ENCODE peak calls at places on chromosomes 16 and 17, in eight cellular contexts. One of them, this sample, is unnamed.

GRCh38 chr16:50368410-50369132 is at the start of gene BRD7:
- DNase-seq in GM13976: peak
- DNase-seq in cardiac muscle cell: peak
- DNase-seq in heart right ventricle: peak
- DNase-seq in nephron progenitor cell: peak
- DNase-seq in tibial nerve: peak
- DNase-seq in AG09309: no peak
- DNase-seq in GM10248: peak
- DNase-seq in this sample: no peak

GRCh38 chr16:85187002-85187401 is 74.7 kb upstream of the CIBAR2 start:
- DNase-seq in cardiac muscle cell: no peak
- DNase-seq in GM13976: no peak
- DNase-seq in GM10248: no peak
- DNase-seq in nephron progenitor cell: no peak
- DNase-seq in heart right ventricle: no peak
- DNase-seq in AG09309: no peak
- DNase-seq in tibial nerve: no peak
- DNase-seq in this sample: no peak

GRCh38 chr17:16046966-16047365 is 47.3 kb downstream of the TTC19 start:
- DNase-seq in heart right ventricle: no peak
- DNase-seq in nephron progenitor cell: no peak
- DNase-seq in AG09309: no peak
- DNase-seq in tibial nerve: no peak
- DNase-seq in GM13976: no peak
- DNase-seq in cardiac muscle cell: peak
- DNase-seq in GM10248: no peak
- DNase-seq in this sample: no peak

GRCh38 chr17:7850118-7850504 is 4.8 kb upstream of the TMEM88 start:
- DNase-seq in nephron progenitor cell: no peak
- DNase-seq in tibial nerve: no peak
- DNase-seq in cardiac muscle cell: no peak
- DNase-seq in AG09309: no peak
- DNase-seq in heart right ventricle: no peak
- DNase-seq in GM13976: no peak
- DNase-seq in GM10248: no peak
- DNase-seq in this sample: no peak

GRCh38 chr17:81037026-81037782 is 2.3 kb downstream of the BAIAP2 start:
- DNase-seq in nephron progenitor cell: no peak
- DNase-seq in heart right ventricle: peak
- DNase-seq in AG09309: no peak
- DNase-seq in GM10248: no peak
- DNase-seq in cardiac muscle cell: no peak
- DNase-seq in GM13976: no peak
- DNase-seq in tibial nerve: no peak
- DNase-seq in this sample: no peak

GRCh38 chr16:13553453-13553985 is 366.4 kb upstream of the ERCC4 start:
- DNase-seq in GM13976: no peak
- DNase-seq in nephron progenitor cell: no peak
- DNase-seq in AG09309: no peak
- DNase-seq in cardiac muscle cell: no peak
- DNase-seq in GM10248: no peak
- DNase-seq in tibial nerve: no peak
- DNase-seq in heart right ventricle: no peak
- DNase-seq in this sample: no peak

GRCh38 chr17:16477255-16477654 is 14.7 kb downstream of the LRRC75A start:
- DNase-seq in nephron progenitor cell: no peak
- DNase-seq in tibial nerve: peak
- DNase-seq in AG09309: peak
- DNase-seq in GM10248: no peak
- DNase-seq in GM13976: no peak
- DNase-seq in cardiac muscle cell: peak
- DNase-seq in heart right ventricle: no peak
- DNase-seq in this sample: peak

GRCh38 chr17:49518346-49519078 is 23.4 kb downstream of the NGFR start:
- DNase-seq in GM13976: no peak
- DNase-seq in cardiac muscle cell: no peak
- DNase-seq in AG09309: no peak
- DNase-seq in tibial nerve: no peak
- DNase-seq in GM10248: no peak
- DNase-seq in heart right ventricle: no peak
- DNase-seq in nephron progenitor cell: no peak
- DNase-seq in this sample: no peak

GRCh38 chr16:67158637-67159600 is 790 bp downstream of the TRADD start:
- DNase-seq in AG09309: no peak
- DNase-seq in cardiac muscle cell: peak
- DNase-seq in tibial nerve: no peak
- DNase-seq in nephron progenitor cell: no peak
- DNase-seq in heart right ventricle: no peak
- DNase-seq in GM13976: peak
- DNase-seq in GM10248: peak
- DNase-seq in this sample: no peak

GRCh38 chr17:32673964-32674363 is 187.2 kb downstream of the CDK5R1 start:
- DNase-seq in GM13976: no peak
- DNase-seq in GM10248: no peak
- DNase-seq in cardiac muscle cell: no peak
- DNase-seq in tibial nerve: no peak
- DNase-seq in heart right ventricle: no peak
- DNase-seq in nephron progenitor cell: no peak
- DNase-seq in AG09309: no peak
- DNase-seq in this sample: no peak

GRCh38 chr16:66188786-66189725 is 177.4 kb upstream of the CDH5 start:
- DNase-seq in GM13976: no peak
- DNase-seq in cardiac muscle cell: peak
- DNase-seq in heart right ventricle: no peak
- DNase-seq in nephron progenitor cell: no peak
- DNase-seq in tibial nerve: peak
- DNase-seq in GM10248: no peak
- DNase-seq in AG09309: peak
- DNase-seq in this sample: no peak

GRCh38 chr16:78955206-78955605 is 645.3 kb downstream of the MAF start:
- DNase-seq in GM13976: no peak
- DNase-seq in heart right ventricle: no peak
- DNase-seq in cardiac muscle cell: no peak
- DNase-seq in nephron progenitor cell: no peak
- DNase-seq in GM10248: no peak
- DNase-seq in tibial nerve: no peak
- DNase-seq in AG09309: no peak
- DNase-seq in this sample: no peak

GRCh38 chr17:81251091-81251942 is 12.2 kb downstream of the NDUFAF8 start:
- DNase-seq in nephron progenitor cell: no peak
- DNase-seq in tibial nerve: no peak
- DNase-seq in AG09309: no peak
- DNase-seq in heart right ventricle: peak
- DNase-seq in cardiac muscle cell: no peak
- DNase-seq in GM10248: no peak
- DNase-seq in GM13976: no peak
- DNase-seq in this sample: no peak

GRCh38 chr17:18182190-18182977 is 1.2 kb upstream of the ALKBH5 start:
- DNase-seq in cardiac muscle cell: peak
- DNase-seq in GM10248: no peak
- DNase-seq in tibial nerve: no peak
- DNase-seq in nephron progenitor cell: peak
- DNase-seq in AG09309: no peak
- DNase-seq in heart right ventricle: peak
- DNase-seq in GM13976: no peak
- DNase-seq in this sample: no peak

GRCh38 chr17:31390748-31391495 is 553 bp upstream of the RAB11FIP4 start:
- DNase-seq in tibial nerve: no peak
- DNase-seq in GM10248: no peak
- DNase-seq in heart right ventricle: no peak
- DNase-seq in cardiac muscle cell: peak
- DNase-seq in GM13976: no peak
- DNase-seq in AG09309: no peak
- DNase-seq in nephron progenitor cell: no peak
- DNase-seq in this sample: no peak

GRCh38 chr17:31388351-31388750 is 3.1 kb upstream of the RAB11FIP4 start:
- DNase-seq in cardiac muscle cell: no peak
- DNase-seq in nephron progenitor cell: no peak
- DNase-seq in heart right ventricle: no peak
- DNase-seq in GM10248: no peak
- DNase-seq in AG09309: no peak
- DNase-seq in tibial nerve: no peak
- DNase-seq in GM13976: no peak
- DNase-seq in this sample: no peak

GRCh38 chr17:31388770-31389672 is 2.5 kb upstream of the RAB11FIP4 start:
- DNase-seq in GM10248: peak
- DNase-seq in GM13976: peak
- DNase-seq in cardiac muscle cell: peak
- DNase-seq in AG09309: no peak
- DNase-seq in nephron progenitor cell: peak
- DNase-seq in heart right ventricle: peak
- DNase-seq in tibial nerve: no peak
- DNase-seq in this sample: no peak

GRCh38 chr17:31390426-31390747 is 1.1 kb upstream of the RAB11FIP4 start:
- DNase-seq in heart right ventricle: no peak
- DNase-seq in cardiac muscle cell: no peak
- DNase-seq in GM13976: no peak
- DNase-seq in AG09309: no peak
- DNase-seq in nephron progenitor cell: no peak
- DNase-seq in GM10248: no peak
- DNase-seq in tibial nerve: no peak
- DNase-seq in this sample: no peak

DNA sequence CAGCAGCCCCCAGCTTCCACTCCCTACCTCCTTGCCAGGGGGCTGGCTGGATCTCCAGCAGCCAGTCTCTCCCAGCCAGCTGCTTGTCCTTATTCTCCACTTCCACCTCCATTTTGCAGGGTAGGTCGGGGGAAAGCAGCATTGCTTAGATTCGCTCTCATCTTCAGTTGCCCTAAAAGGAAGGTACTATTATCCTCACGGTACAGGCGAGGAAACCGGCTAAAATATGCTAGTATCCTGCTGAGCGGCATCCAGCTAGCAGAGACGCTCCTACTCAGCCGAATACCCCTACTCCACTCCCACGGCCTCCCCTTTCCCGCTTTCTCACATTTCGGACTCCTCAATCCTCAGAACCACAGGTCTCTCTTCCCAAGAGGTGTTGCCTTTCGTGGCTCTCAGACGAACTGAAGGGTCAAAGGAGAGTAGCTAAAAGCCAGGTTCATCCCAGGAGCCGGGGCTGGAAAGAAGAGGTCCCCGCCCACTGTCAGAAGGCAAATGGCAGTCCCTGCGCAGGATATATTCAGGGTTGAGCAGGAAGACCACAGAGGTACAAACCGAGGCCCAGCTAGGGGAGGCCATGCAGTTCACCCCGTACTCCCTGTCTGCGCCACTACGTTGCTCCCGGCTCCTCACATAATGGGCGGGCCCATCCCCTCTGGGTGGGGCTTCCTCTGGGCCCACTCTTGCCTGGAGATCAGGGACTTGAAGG is 1.6 kb upstream of the RAB11FIP4 start:
- DNase-seq in nephron progenitor cell: no peak
- DNase-seq in AG09309: no peak
- DNase-seq in tibial nerve: no peak
- DNase-seq in cardiac muscle cell: no peak
- DNase-seq in GM13976: no peak
- DNase-seq in GM10248: no peak
- DNase-seq in heart right ventricle: no peak
- DNase-seq in this sample: no peak
- TF ChIP-seq CTCF in nephron progenitor cell: peak
- TF ChIP-seq CTCF in AG09309: no peak
- TF ChIP-seq CTCF in tibial nerve: peak
- TF ChIP-seq CTCF in cardiac muscle cell: no peak
- TF ChIP-seq CTCF in GM13976: no peak
- TF ChIP-seq CTCF in GM10248: no peak
- TF ChIP-seq CTCF in heart right ventricle: no peak
- TF ChIP-seq CTCF in this sample: no peak

DNA sequence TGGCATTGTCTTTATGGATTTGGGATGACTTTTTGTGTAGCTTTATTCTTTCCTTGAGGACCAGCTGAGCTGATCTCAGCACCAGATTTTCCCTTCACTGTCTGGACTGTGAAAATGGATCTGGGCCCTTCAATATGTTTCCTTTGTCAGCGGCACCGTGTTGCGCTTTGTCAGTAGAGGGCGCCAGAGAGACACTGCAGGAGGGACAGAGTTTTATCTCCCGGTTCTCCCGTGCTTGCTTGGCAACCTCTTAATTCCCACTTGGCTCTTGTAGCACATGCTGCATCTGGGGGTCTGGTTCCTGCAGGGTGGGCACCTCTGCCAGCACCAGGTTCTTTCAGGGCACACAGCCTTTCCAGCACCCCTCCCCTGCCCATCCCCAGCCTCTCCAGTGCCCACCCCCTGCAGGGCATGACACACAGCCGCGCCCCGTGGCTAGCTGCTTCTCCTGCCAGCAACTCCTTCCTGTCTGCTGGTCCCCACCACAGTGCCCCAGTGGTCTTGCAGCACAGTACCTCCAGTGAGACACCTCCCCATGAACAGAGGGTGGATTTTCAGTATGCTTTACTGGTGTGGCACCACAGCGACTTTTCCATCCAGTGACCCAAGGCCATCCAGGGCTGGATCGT is 19.6 kb downstream of the OR1D5 start:
- DNase-seq in nephron progenitor cell: no peak
- DNase-seq in AG09309: no peak
- DNase-seq in tibial nerve: no peak
- DNase-seq in GM10248: no peak
- DNase-seq in GM13976: no peak
- DNase-seq in cardiac muscle cell: no peak
- DNase-seq in heart right ventricle: no peak
- DNase-seq in this sample: no peak
- TF ChIP-seq CTCF in nephron progenitor cell: no peak
- TF ChIP-seq CTCF in AG09309: no peak
- TF ChIP-seq CTCF in tibial nerve: no peak
- TF ChIP-seq CTCF in GM10248: peak
- TF ChIP-seq CTCF in GM13976: no peak
- TF ChIP-seq CTCF in cardiac muscle cell: no peak
- TF ChIP-seq CTCF in heart right ventricle: no peak
- TF ChIP-seq CTCF in this sample: peak

GRCh38 chr16:57801856-57802634 is at the start of gene KIFC3:
- DNase-seq in GM10248: peak
- DNase-seq in tibial nerve: peak
- DNase-seq in nephron progenitor cell: peak
- DNase-seq in cardiac muscle cell: peak
- DNase-seq in GM13976: peak
- DNase-seq in heart right ventricle: peak
- DNase-seq in AG09309: no peak
- DNase-seq in this sample: no peak
- TF ChIP-seq CTCF in GM10248: peak
- TF ChIP-seq CTCF in tibial nerve: peak
- TF ChIP-seq CTCF in nephron progenitor cell: no peak
- TF ChIP-seq CTCF in cardiac muscle cell: no peak
- TF ChIP-seq CTCF in GM13976: no peak
- TF ChIP-seq CTCF in heart right ventricle: peak
- TF ChIP-seq CTCF in AG09309: no peak
- TF ChIP-seq CTCF in this sample: no peak

DNA sequence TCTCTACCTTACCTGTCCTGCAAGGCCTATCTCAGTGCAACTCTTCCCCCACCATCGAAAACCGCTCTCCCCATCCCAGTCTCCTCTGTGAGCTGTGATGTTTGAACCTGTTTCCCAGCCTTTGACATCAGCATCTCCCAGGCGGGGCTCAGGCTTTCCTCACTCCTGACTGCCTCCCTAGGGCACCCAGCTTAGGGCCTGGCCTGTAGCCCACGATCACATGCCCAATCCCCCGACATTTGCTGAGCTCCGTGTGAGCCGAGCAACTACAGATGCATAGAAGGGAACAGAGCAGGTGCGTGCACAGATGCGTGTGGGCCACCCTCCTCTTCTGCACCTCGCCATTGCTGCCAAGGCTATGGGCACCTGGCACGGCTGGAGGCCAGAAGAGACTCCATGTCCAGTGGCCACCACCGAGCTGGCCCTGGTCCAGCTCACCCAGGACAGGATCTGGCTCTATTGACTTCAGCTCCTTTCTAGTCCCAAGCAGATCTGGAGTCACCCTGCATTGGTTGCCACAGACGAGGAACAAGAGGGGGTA is 35.5 kb upstream of the CMIP start:
- DNase-seq in GM13976: no peak
- DNase-seq in nephron progenitor cell: no peak
- DNase-seq in tibial nerve: no peak
- DNase-seq in AG09309: no peak
- DNase-seq in cardiac muscle cell: no peak
- DNase-seq in heart right ventricle: no peak
- DNase-seq in GM10248: no peak
- DNase-seq in this sample: no peak
- TF ChIP-seq CTCF in GM13976: no peak
- TF ChIP-seq CTCF in nephron progenitor cell: no peak
- TF ChIP-seq CTCF in tibial nerve: no peak
- TF ChIP-seq CTCF in AG09309: no peak
- TF ChIP-seq CTCF in cardiac muscle cell: no peak
- TF ChIP-seq CTCF in heart right ventricle: no peak
- TF ChIP-seq CTCF in GM10248: no peak
- TF ChIP-seq CTCF in this sample: no peak

This sample was measured in kidney epithelial cell.